ENCODE peak calls at places on chromosome 11, in seven cellular contexts. I, V, C, M, G, K and F are unnamed samples.

GRCh38 chr11:118921929-118922744 is 3.6 kb downstream of the BCL9L start:
- DNase-seq in G (no peak), C (peak; percentile 30), V (no peak), K (no peak), I (peak; percentile 68), M (no peak), F (no peak)

GRCh38 chr11:133956650-133957633 is at the start of gene IGSF9B:
- DNase-seq in K (peak; percentile 81), V (peak; percentile 93), M (peak; percentile 92), G (peak; percentile 91), I (no peak), C (peak; percentile 63), F (no peak)

GRCh38 chr11:19281041-19281440 is 40.3 kb upstream of the E2F8 start:
- DNase-seq in V (no peak), I (no peak), M (no peak), C (peak; percentile 8), K (no peak), G (no peak), F (no peak)

GRCh38 chr11:124483422-124483821 is 37.9 kb upstream of the OR8B8 start:
- DNase-seq in I (no peak), K (no peak), G (no peak), M (no peak), V (no peak), C (no peak), F (no peak)

GRCh38 chr11:47488111-47488510 is 39.2 kb upstream of the RAPSN start:
- DNase-seq in C (no peak), M (no peak), K (no peak), I (no peak), G (no peak), V (no peak), F (no peak)

GRCh38 chr11:128964463-128964930 is 21.8 kb upstream of the TP53AIP1 start:
- DNase-seq in G (no peak), C (no peak), V (no peak), K (no peak), M (no peak), I (no peak), F (no peak)

GRCh38 chr11:94183886-94184264 is 55.2 kb downstream of the PANX1 start:
- DNase-seq in I (peak; percentile 6), K (peak; percentile 34), V (no peak), C (peak; percentile 65), M (peak; percentile 30), G (peak; percentile 17), F (no peak)

GRCh38 chr11:104602643-104603042 is 295.6 kb downstream of the CASP12 start:
- DNase-seq in V (no peak), G (no peak), M (no peak), C (no peak), K (no peak), I (no peak), F (no peak)

GRCh38 chr11:59263225-59263894 is 50.6 kb upstream of the MPEG1 start:
- DNase-seq in G (peak; percentile 41), V (no peak), M (no peak), K (no peak), I (no peak), C (no peak), F (no peak)

GRCh38 chr11:76830639-76831312 is 29.9 kb upstream of the ACER3 start:
- DNase-seq in C (peak; percentile 77), I (peak; percentile 56), G (no peak), V (no peak), M (no peak), K (no peak), F (no peak)

GRCh38 chr11:995752-996420 is 40.6 kb downstream of the MUC6 start:
- DNase-seq in K (peak; percentile 57), V (no peak), M (no peak), G (no peak), C (peak; percentile 56), I (no peak), F (no peak)

GRCh38 chr11:5123802-5124521 is 14.2 kb downstream of the OR52A5 start:
- DNase-seq in C (peak; percentile 73), G (peak; percentile 60), K (no peak), V (no peak), M (peak; percentile 13), I (peak; percentile 42), F (peak; percentile 54)

GRCh38 chr11:32987851-32988250 is 27.8 kb upstream of the DEPDC7 start:
- DNase-seq in G (no peak), I (no peak), M (no peak), K (no peak), V (no peak), C (no peak), F (no peak)

GRCh38 chr11:78313181-78313788 is 104.3 kb downstream of the GAB2 start:
- DNase-seq in C (peak; percentile 86), M (no peak), V (no peak), I (peak; percentile 89), G (no peak), K (no peak), F (no peak)

GRCh38 chr11:45390407-45390806 is 104.3 kb upstream of the SYT13 start:
- DNase-seq in G (no peak), M (no peak), K (no peak), I (no peak), V (no peak), C (no peak), F (no peak)

GRCh38 chr11:103736323-103736722 is 300.1 kb upstream of the DDI1 start:
- DNase-seq in V (no peak), G (no peak), C (no peak), I (no peak), K (no peak), M (no peak), F (no peak)

GRCh38 chr11:130063398-130063797 is 6.3 kb upstream of the APLP2 start:
- DNase-seq in M (no peak), V (no peak), K (no peak), I (no peak), C (no peak), G (no peak), F (no peak)

GRCh38 chr11:68341557-68342458 is 29.4 kb downstream of the LRP5 start:
- DNase-seq in I (no peak), C (no peak), M (no peak), V (no peak), G (no peak), K (no peak), F (no peak)

GRCh38 chr11:86243377-86243776 is 1.2 kb upstream of the EED start:
- DNase-seq in M (no peak), C (no peak), I (no peak), V (no peak), G (no peak), K (no peak), F (no peak)

GRCh38 chr11:112345166-112345565 is 84.5 kb upstream of the PLET1 start:
- DNase-seq in K (no peak), G (no peak), V (no peak), M (no peak), I (peak; percentile 17), C (no peak), F (no peak)

GRCh38 chr11:93236741-93237675 is 39.2 kb upstream of the SLC36A4 start:
- DNase-seq in K (no peak), M (peak; percentile 7), G (peak; percentile 27), V (no peak), I (peak; percentile 37), C (peak; percentile 55), F (no peak)

GRCh38 chr11:27330633-27331270 is 32.3 kb downstream of the CCDC34 start:
- DNase-seq in I (no peak), V (no peak), C (no peak), G (no peak), M (no peak), K (no peak), F (no peak)

GRCh38 chr11:69539416-69540117 is 58.1 kb downstream of the LINC01488 start:
- DNase-seq in K (no peak), G (no peak), I (no peak), V (no peak), M (no peak), C (no peak), F (no peak)

GRCh38 chr11:11263238-11264030 is 89.6 kb downstream of the CSNK2A3 start:
- DNase-seq in K (no peak), V (no peak), M (no peak), G (no peak), C (peak; percentile 4), I (no peak), F (no peak)

GRCh38 chr11:74731301-74732094 is at the start of gene CHRDL2:
- DNase-seq in K (no peak), M (no peak), V (no peak), C (peak; percentile 52), I (no peak), G (no peak), F (no peak)

GRCh38 chr11:19995131-19995530 is 165.1 kb downstream of the DBX1 start:
- DNase-seq in G (no peak), C (peak; percentile 96), K (no peak), I (peak; percentile 88), V (no peak), M (peak; percentile 56), F (peak; percentile 67)